ENCODE peak calls at places on chromosomes 4 and X, in eight cellular contexts. M is NCI-H526, R is smooth muscle cell of the brain vasculature, C is SW480, I is NCI-H1092 treated with DMSO at 0.1 percent for 48 hours, X is globus pallidus, B is heart right ventricle, Y is cerebellar nuclear complex. Z is an unnamed sample.

GRCh38 chr4:24330198-24330972 is 254.0 kb downstream of the DHX15 start:
- DNase-seq in M (no peak), R (no peak), C (no peak), I (no peak), X (no peak), B (no peak), Y (no peak), Z (no peak)

GRCh38 chr4:26993541-26993940 is 132.9 kb downstream of the STIM2 start:
- DNase-seq in M (no peak), R (no peak), C (no peak), I (no peak), X (no peak), B (no peak), Y (no peak), Z (no peak)

GRCh38 chr4:114385195-114385985 is 213.2 kb upstream of the UGT8 start:
- DNase-seq in M (no peak), R (no peak), C (no peak), I (no peak), X (no peak), B (no peak), Y (no peak), Z (no peak)

GRCh38 chr4:83852085-83852451 is 316.2 kb downstream of the GPAT3 start:
- DNase-seq in M (no peak), R (no peak), C (no peak), I (no peak), X (no peak), B (no peak), Y (no peak), Z (no peak)

GRCh38 chr4:115107411-115107810 is 6.0 kb downstream of the NDST4 start:
- DNase-seq in M (no peak), R (no peak), C (no peak), I (peak), X (no peak), B (no peak), Y (no peak), Z (no peak)

GRCh38 chrX:24306430-24306829 is 7.4 kb downstream of the SUPT20HL2 start:
- DNase-seq in M (no peak), R (no peak), C (no peak), I (no peak), X (no peak), B (no peak), Y (no peak), Z (no peak)

GRCh38 chrX:151488677-151489076 is 74.8 kb upstream of the PASD1 start:
- DNase-seq in M (no peak), R (no peak), C (peak), I (peak), X (no peak), B (no peak), Y (no peak), Z (no peak)

GRCh38 chrX:103170216-103170615 is 44.7 kb upstream of the BEX4 start:
- DNase-seq in M (no peak), R (no peak), C (no peak), I (no peak), X (no peak), B (no peak), Y (no peak), Z (no peak)

GRCh38 chr4:119237642-119238041 is 25.1 kb downstream of the USP53 start:
- DNase-seq in M (no peak), R (no peak), C (no peak), I (no peak), X (no peak), B (no peak), Y (no peak), Z (no peak)

GRCh38 chrX:23008431-23009099 is 8.8 kb downstream of the DDX53 start:
- DNase-seq in M (no peak), R (no peak), C (peak), I (peak), X (peak), B (no peak), Y (no peak), Z (peak)

GRCh38 chr4:112854420-112854819 is 195.0 kb upstream of the ANK2 start:
- DNase-seq in M (no peak), R (no peak), C (no peak), I (no peak), X (peak), B (no peak), Y (no peak), Z (no peak)

GRCh38 chrX:105745863-105746262 is 76.5 kb upstream of the NRK start:
- DNase-seq in M (no peak), R (no peak), C (no peak), I (no peak), X (no peak), B (no peak), Y (no peak), Z (no peak)

GRCh38 chr4:139815646-139816601 is 150.3 kb downstream of the MGST2 start:
- DNase-seq in M (no peak), R (peak), C (no peak), I (peak), X (peak), B (peak), Y (peak), Z (peak)

GRCh38 chr4:19317377-19317776 is 934.3 kb upstream of the SLIT2 start:
- DNase-seq in M (no peak), R (no peak), C (no peak), I (no peak), X (no peak), B (no peak), Y (no peak), Z (no peak)

GRCh38 chr4:108868606-108869227 is 105.9 kb upstream of the ETNPPL start:
- DNase-seq in M (no peak), R (no peak), C (no peak), I (no peak), X (no peak), B (no peak), Y (no peak), Z (no peak)

GRCh38 chr4:8516996-8517550 is 63.1 kb upstream of the GPR78 start:
- DNase-seq in M (no peak), R (no peak), C (no peak), I (no peak), X (no peak), B (no peak), Y (no peak), Z (no peak)

GRCh38 chrX:13911581-13911980 is 94.7 kb upstream of the GPM6B start:
- DNase-seq in M (no peak), R (no peak), C (no peak), I (no peak), X (no peak), B (no peak), Y (no peak), Z (no peak)

GRCh38 chr4:122086338-122086737 is 65.8 kb upstream of the BLTP1 start:
- DNase-seq in M (no peak), R (peak), C (no peak), I (peak), X (peak), B (no peak), Y (no peak), Z (no peak)

GRCh38 chr4:24472514-24473308 is 111.6 kb downstream of the DHX15 start:
- DNase-seq in M (peak), R (no peak), C (peak), I (peak), X (peak), B (peak), Y (peak), Z (peak)

GRCh38 chrX:153470411-153471363 is at the start of gene HAUS7:
- DNase-seq in M (peak), R (peak), C (peak), I (peak), X (peak), B (peak), Y (peak), Z (peak)

GRCh38 chrX:30906726-30907125 is 17.7 kb upstream of the TAB3 start:
- DNase-seq in M (no peak), R (no peak), C (peak), I (no peak), X (no peak), B (no peak), Y (no peak), Z (no peak)

GRCh38 chr4:41442818-41443217 is 95.1 kb upstream of the LIMCH1 start:
- DNase-seq in M (peak), R (no peak), C (no peak), I (peak), X (no peak), B (no peak), Y (no peak), Z (no peak)

GRCh38 chrX:1222511-1223252 is 10.2 kb upstream of the CRLF2 start:
- DNase-seq in M (no peak), R (no peak), C (peak), I (no peak), X (no peak), B (no peak), Y (no peak), Z (no peak)

GRCh38 chrX:71099736-71100135 is 4.1 kb downstream of the FOXO4 start:
- DNase-seq in M (no peak), R (no peak), C (no peak), I (no peak), X (no peak), B (no peak), Y (no peak), Z (no peak)

GRCh38 chr4:107050525-107051135 is 14.5 kb upstream of the DKK2 start:
- DNase-seq in M (no peak), R (no peak), C (peak), I (peak), X (no peak), B (no peak), Y (no peak), Z (no peak)

GRCh38 chr4:116272336-116272735 is 813.0 kb downstream of the TRAM1L1 start:
- DNase-seq in M (no peak), R (no peak), C (no peak), I (no peak), X (no peak), B (no peak), Y (no peak), Z (no peak)

GRCh38 chrX:120453985-120454384 is 15.1 kb downstream of the LAMP2 start:
- DNase-seq in M (no peak), R (no peak), C (no peak), I (no peak), X (no peak), B (no peak), Y (no peak), Z (no peak)

GRCh38 chr4:35124116-35124515 is 1120.2 kb downstream of the ARAP2 start:
- DNase-seq in M (no peak), R (no peak), C (no peak), I (no peak), X (no peak), B (no peak), Y (no peak), Z (no peak)

GRCh38 chr4:129545599-129546278 is 449.8 kb downstream of the C4orf33 start:
- DNase-seq in M (no peak), R (no peak), C (no peak), I (peak), X (peak), B (peak), Y (no peak), Z (no peak)

GRCh38 chr4:32994956-32995849 is 2275.0 kb downstream of the PCDH7 start:
- DNase-seq in M (no peak), R (no peak), C (no peak), I (no peak), X (no peak), B (no peak), Y (no peak), Z (no peak)

GRCh38 chr4:65943076-65943475 is 272.8 kb upstream of the EPHA5 start:
- DNase-seq in M (no peak), R (peak), C (peak), I (no peak), X (no peak), B (no peak), Y (no peak), Z (no peak)

GRCh38 chr4:76787898-76788297 is 110.0 kb downstream of the SOWAHB start:
- DNase-seq in M (no peak), R (no peak), C (no peak), I (no peak), X (no peak), B (no peak), Y (no peak), Z (no peak)

GRCh38 chr4:25813705-25814104 is 49.1 kb downstream of the SEL1L3 start:
- DNase-seq in M (no peak), R (peak), C (no peak), I (peak), X (no peak), B (no peak), Y (peak), Z (peak)

GRCh38 chrX:40055495-40055894 is 42.3 kb downstream of the BCOR start:
- DNase-seq in M (no peak), R (no peak), C (no peak), I (no peak), X (no peak), B (no peak), Y (no peak), Z (no peak)